ENCODE peak calls at places on chromosomes 16 and 17, in ten cellular contexts. Y, S, E, N, H, U, C, L, W and O are unnamed samples.

GRCh38 chr16:79293831-79294230 is 306.7 kb downstream of the MAF start:
- DNase-seq in H (no peak), E (no peak), C (no peak), W (no peak), L (no peak), U (no peak), Y (no peak), N (no peak), S (no peak), O (no peak)

GRCh38 chr17:81420769-81421462 is 25.7 kb downstream of the BAHCC1 start:
- DNase-seq in U (no peak), C (peak; percentile 22), Y (no peak), H (no peak), W (no peak), L (peak; percentile 91), N (no peak), S (no peak), E (no peak), O (no peak)

GRCh38 chr16:11748404-11749254 is 6.0 kb upstream of the TXNDC11 start:
- DNase-seq in H (no peak), S (no peak), L (no peak), E (no peak), W (no peak), C (no peak), U (no peak), N (no peak), Y (no peak), O (no peak)

GRCh38 chr17:38598536-38598935 is 7.2 kb downstream of the SRCIN1 start:
- DNase-seq in Y (peak; percentile 61), C (peak; percentile 66), H (peak; percentile 74), L (no peak), U (peak; percentile 73), N (peak; percentile 42), S (no peak), W (no peak), E (no peak), O (no peak)

GRCh38 chr17:60524463-60525346 is 1.3 kb downstream of the APPBP2 start:
- DNase-seq in H (no peak), W (no peak), E (no peak), N (peak; percentile 26), S (no peak), C (peak; percentile 32), U (no peak), Y (no peak), L (no peak), O (no peak)

GRCh38 chr16:19926449-19927390 is 42.1 kb upstream of the GPRC5B start:
- DNase-seq in H (no peak), E (no peak), S (no peak), W (no peak), L (no peak), U (no peak), Y (no peak), N (no peak), C (peak; percentile 88), O (no peak)

GRCh38 chr16:8708546-8708945 is 34.1 kb downstream of the ABAT start:
- DNase-seq in L (no peak), E (no peak), S (no peak), W (no peak), U (no peak), C (no peak), Y (no peak), H (peak; percentile 28), N (no peak), O (no peak)

GRCh38 chr17:77320501-77321256 is 179.9 kb downstream of the SEC14L1 start:
- DNase-seq in C (peak; percentile 64), W (no peak), S (no peak), U (peak; percentile 60), H (no peak), E (no peak), Y (no peak), N (peak; percentile 70), L (peak; percentile 84), O (no peak)

GRCh38 chr16:27516360-27516759 is 33.4 kb downstream of the GTF3C1 start:
- DNase-seq in U (no peak), Y (no peak), H (no peak), N (no peak), S (no peak), W (no peak), E (no peak), C (no peak), L (no peak), O (no peak)

GRCh38 chr17:63983326-63983725 is 10.6 kb upstream of the SCN4A start:
- DNase-seq in S (no peak), C (no peak), E (no peak), L (no peak), U (no peak), H (no peak), Y (no peak), W (no peak), N (no peak), O (no peak)

GRCh38 chr17:37648555-37648954 is 5.3 kb upstream of the DDX52 start:
- DNase-seq in U (no peak), C (peak; percentile 93), E (no peak), H (no peak), W (no peak), S (no peak), Y (no peak), N (peak; percentile 78), L (no peak), O (no peak)

GRCh38 chr17:61402978-61403845 is 3.6 kb downstream of the TBX2 start:
- DNase-seq in N (peak; percentile 70), C (peak; percentile 62), E (no peak), S (no peak), Y (no peak), W (no peak), L (no peak), U (peak; percentile 88), H (no peak), O (no peak)

GRCh38 chr16:16086653-16087446 is 136.4 kb downstream of the ABCC6 start:
- DNase-seq in H (no peak), C (no peak), Y (no peak), E (no peak), N (no peak), U (no peak), W (no peak), L (no peak), S (no peak), O (no peak)

GRCh38 chr16:48053346-48053745 is 102.4 kb downstream of the ABCC12 start:
- DNase-seq in L (no peak), Y (peak; percentile 21), W (no peak), H (peak; percentile 12), S (no peak), C (peak; percentile 44), N (peak; percentile 80), E (no peak), U (no peak), O (no peak)

GRCh38 chr16:10880609-10881452 is 3.8 kb downstream of the CIITA start:
- DNase-seq in L (no peak), S (no peak), H (no peak), N (peak; percentile 21), U (no peak), Y (no peak), E (no peak), C (no peak), W (no peak), O (no peak)

GRCh38 chr16:47881574-47881973 is 274.2 kb downstream of the ABCC12 start:
- DNase-seq in Y (no peak), C (no peak), H (no peak), L (no peak), N (no peak), E (no peak), U (no peak), W (no peak), S (no peak), O (no peak)

GRCh38 chr16:66740010-66740409 is 11.4 kb downstream of the DYNC1LI2 start:
- DNase-seq in C (peak; percentile 65), W (peak; percentile 16), Y (no peak), L (no peak), S (no peak), N (peak; percentile 70), H (no peak), E (no peak), U (peak; percentile 47), O (no peak)

GRCh38 chr16:70804153-70804728 is 3.3 kb upstream of the VAC14 start:
- DNase-seq in U (no peak), W (no peak), H (no peak), E (no peak), Y (peak; percentile 73), C (peak; percentile 98), N (peak; percentile 82), L (no peak), S (no peak), O (no peak)

GRCh38 chr17:7777017-7777416 is 57.0 kb upstream of the KDM6B start:
- DNase-seq in L (no peak), N (no peak), S (no peak), H (no peak), U (no peak), Y (no peak), W (no peak), C (no peak), E (no peak), O (no peak)

GRCh38 chr17:75625813-75626486 is 7.3 kb upstream of the SMIM5 start:
- DNase-seq in Y (no peak), H (no peak), E (no peak), L (no peak), W (no peak), S (no peak), U (peak; percentile 66), C (peak; percentile 23), N (peak; percentile 41), O (no peak)

GRCh38 chr16:71198408-71198807 is 32.1 kb downstream of the HYDIN start:
- DNase-seq in H (no peak), N (no peak), Y (no peak), C (no peak), S (no peak), U (no peak), W (no peak), E (no peak), L (no peak), O (no peak)

GRCh38 chr17:29376667-29377268 is 13.4 kb upstream of the TAOK1 start:
- DNase-seq in W (no peak), H (peak; percentile 78), S (no peak), Y (no peak), E (no peak), U (peak; percentile 85), C (peak; percentile 76), N (peak; percentile 93), L (no peak), O (no peak)

GRCh38 chr17:64183815-64184397 is 54.0 kb upstream of the ERN1 start:
- DNase-seq in N (peak; percentile 92), U (no peak), H (no peak), C (peak; percentile 77), S (no peak), E (no peak), Y (peak; percentile 21), L (no peak), W (no peak), O (no peak)

GRCh38 chr17:77496831-77497577 is 356.2 kb downstream of the SEC14L1 start:
- DNase-seq in N (no peak), Y (no peak), L (peak; percentile 68), C (no peak), W (no peak), S (no peak), U (no peak), E (no peak), H (no peak), O (peak; percentile 41)

GRCh38 chr16:67022531-67023214 is 6.3 kb upstream of the CBFB start:
- DNase-seq in S (no peak), Y (no peak), N (peak; percentile 35), W (no peak), C (peak; percentile 27), H (no peak), L (no peak), E (no peak), U (no peak), O (peak; percentile 15)

GRCh38 chr17:17904171-17905035 is 67.6 kb upstream of the SREBF1 start:
- DNase-seq in H (no peak), E (no peak), W (no peak), S (no peak), L (no peak), U (no peak), C (no peak), Y (no peak), N (no peak), O (no peak)